ENCODE peak calls at places on chromosomes 11 and 22, in five cellular contexts. R is A549, P is A673, F is cardiac muscle cell, D is neural progenitor cell. T is an unnamed sample.

GRCh38 chr22:28239941-28240340 is 320.9 kb upstream of the PITPNB start:
- DNase-seq in D (no peak), F (no peak), R (no peak), P (no peak), T (no peak)

GRCh38 chr11:3971756-3972404 is 116.4 kb downstream of the STIM1 start:
- DNase-seq in P (no peak), F (no peak), R (peak; percentile 26), D (no peak), T (no peak)

GRCh38 chr11:2807801-2808241 is 77.8 kb downstream of the CDKN1C start:
- DNase-seq in R (no peak), P (no peak), F (no peak), D (no peak), T (no peak)

GRCh38 chr11:35050596-35050995 is 88.4 kb upstream of the CD44 start:
- DNase-seq in R (no peak), D (no peak), F (no peak), P (no peak), T (no peak)

GRCh38 chr11:68931911-68932310 is 28.2 kb downstream of the IGHMBP2 start:
- DNase-seq in P (no peak), D (no peak), F (no peak), R (no peak), T (no peak)

GRCh38 chr11:97445561-97445960 is 1055.7 kb downstream of the JRKL start:
- DNase-seq in F (peak; percentile 76), D (no peak), P (no peak), R (no peak), T (no peak)

GRCh38 chr11:61667684-61668320 is 12.4 kb upstream of the DAGLA start:
- DNase-seq in R (no peak), D (peak; percentile 42), F (no peak), P (no peak), T (no peak)

GRCh38 chr11:117519170-117519569 is 191.5 kb downstream of the CEP164 start:
- DNase-seq in F (peak; percentile 25), R (no peak), D (peak; percentile 31), P (peak; percentile 11), T (no peak)

GRCh38 chr11:77728203-77728786 is 90.7 kb upstream of the CLNS1A start:
- DNase-seq in F (no peak), P (no peak), R (no peak), D (no peak), T (no peak)

GRCh38 chr11:31797227-31798056 is 13.7 kb downstream of the PAX6 start:
- DNase-seq in P (no peak), F (no peak), D (peak; percentile 60), R (no peak), T (no peak)

GRCh38 chr22:44091021-44091721 is 67.1 kb downstream of the PARVB start:
- DNase-seq in D (peak; percentile 52), R (peak; percentile 22), F (peak; percentile 33), P (peak; percentile 55), T (no peak)

GRCh38 chr11:100825610-100826009 is 138.5 kb downstream of the ARHGAP42 start:
- DNase-seq in D (no peak), P (no peak), R (no peak), F (no peak), T (no peak)
- H3K27ac ChIP-seq in D (no peak overlapping the region), P (no peak overlapping the region), R (no peak overlapping the region), F (no peak overlapping the region), T (no peak overlapping the region)

GRCh38 chr11:27464155-27464759 is 8.3 kb downstream of the LGR4 start:
- DNase-seq in F (no peak), D (no peak), R (peak; percentile 79), P (no peak), T (no peak)
- H3K27ac ChIP-seq in F (peak overlapping the region; percentile 83), D (peak overlapping the region; percentile 49), R (peak overlapping the region; percentile 98), P (no peak overlapping the region), T (peak overlapping the region; percentile 89)

GRCh38 chr11:72721689-72722049 is 30.5 kb downstream of the ARAP1 start:
- DNase-seq in D (no peak), R (no peak), P (peak; percentile 28), F (no peak), T (no peak)
- H3K27ac ChIP-seq in D (no peak overlapping the region), R (peak overlapping the region; percentile 97), P (peak overlapping the region; percentile 86), F (peak overlapping the region; percentile 42), T (peak overlapping the region; percentile 84)

DNA sequence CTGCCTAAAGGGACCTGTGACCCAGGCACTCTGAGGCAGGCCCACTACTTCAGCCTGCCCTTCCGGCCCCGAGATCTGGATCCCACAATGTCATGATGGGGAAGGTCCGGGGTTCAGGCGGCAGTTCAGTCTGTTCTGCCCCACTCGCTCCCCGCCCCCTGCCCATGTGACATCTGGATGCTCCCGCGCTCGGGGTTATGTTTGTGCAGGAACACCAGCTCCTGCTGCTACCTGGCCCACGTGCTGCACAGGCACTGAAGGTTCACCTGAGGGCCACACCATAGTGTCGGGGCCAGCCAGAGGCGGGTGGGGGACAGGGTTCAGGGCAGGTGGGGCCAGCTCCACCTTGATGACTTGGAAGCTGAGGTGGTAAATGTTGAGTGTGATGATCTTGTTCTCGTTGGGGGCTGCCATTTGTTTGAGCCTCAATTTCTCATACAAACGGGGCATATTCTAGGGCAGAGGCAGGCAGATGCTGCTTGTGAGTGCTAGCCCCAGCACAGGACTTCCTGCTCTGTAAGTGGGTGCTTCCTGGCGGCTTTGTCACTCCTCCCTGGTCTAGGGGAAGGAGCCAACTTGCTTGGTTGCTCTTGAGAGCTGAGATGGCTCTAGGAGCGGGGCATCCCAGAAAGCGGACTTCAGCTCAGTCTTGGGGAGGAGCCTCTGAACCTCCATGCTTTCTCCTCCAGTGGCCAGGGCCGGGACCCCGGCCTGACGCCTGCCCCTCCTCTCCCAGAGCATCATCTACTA is 4.3 kb upstream of the SIPA1 start:
- DNase-seq in R (no peak), P (no peak), F (no peak), D (no peak), T (no peak)
- H3K27ac ChIP-seq in R (no peak overlapping the region), P (no peak overlapping the region), F (no peak overlapping the region), D (no peak overlapping the region), T (no peak overlapping the region)

GRCh38 chr22:30429887-30430286 is 4.3 kb downstream of the MTFP1 start:
- DNase-seq in R (no peak), D (no peak), F (no peak), P (no peak), T (no peak)
- H3K27ac ChIP-seq in R (no peak overlapping the region), D (no peak overlapping the region), F (no peak overlapping the region), P (peak overlapping the region; percentile 67), T (no peak overlapping the region)

GRCh38 chr11:81869337-81870065 is 864.2 kb downstream of the FAM181B start:
- DNase-seq in F (no peak), P (no peak), D (no peak), R (no peak), T (peak; percentile 16)
- H3K27ac ChIP-seq in F (no peak overlapping the region), P (no peak overlapping the region), D (no peak overlapping the region), R (no peak overlapping the region), T (no peak overlapping the region)